ENCODE peak calls at places on chromosomes 13 and 19, in seven cellular contexts. N is ovary, D is A549, P is tibial nerve, T is sigmoid colon, O is upper lobe of left lung, H is suprapubic skin. K is an unnamed sample.

GRCh38 chr13:113875829-113876228 is 12.0 kb upstream of the GAS6 start:
- DNase-seq in H (no peak), T (no peak), P (no peak), O (no peak), N (no peak), D (no peak), K (no peak)

GRCh38 chr19:10915511-10916091 is 12.8 kb downstream of the YIPF2 start:
- DNase-seq in N (no peak), H (peak; percentile 90), O (peak; percentile 79), D (no peak), T (no peak), P (peak; percentile 57), K (peak; percentile 38)

GRCh38 chr13:37129867-37130266 is 24.4 kb upstream of the CSNK1A1L start:
- DNase-seq in H (no peak), O (no peak), P (no peak), D (no peak), T (no peak), N (no peak), K (no peak)

GRCh38 chr13:28528848-28529247 is 33.9 kb upstream of the FLT1 start:
- DNase-seq in N (no peak), P (no peak), T (no peak), D (no peak), H (no peak), O (no peak), K (no peak)

GRCh38 chr13:112702341-112702982 is 12.6 kb downstream of the ATP11A start:
- DNase-seq in H (no peak), O (peak; percentile 72), T (peak; percentile 44), N (peak; percentile 12), D (no peak), P (no peak), K (peak; percentile 19)

GRCh38 chr13:38979891-38980627 is 10.6 kb downstream of the STOML3 start:
- DNase-seq in H (no peak), D (no peak), O (no peak), P (peak; percentile 22), N (no peak), T (peak; percentile 88), K (no peak)

GRCh38 chr19:35268546-35269424 is at the start of gene USF2:
- DNase-seq in T (peak; percentile 89), O (peak; percentile 92), N (peak; percentile 79), H (no peak), P (no peak), D (peak; percentile 97), K (peak; percentile 78)

GRCh38 chr19:16588089-16588823 is 16.0 kb upstream of the SLC35E1 start:
- DNase-seq in T (no peak), D (no peak), O (peak; percentile 79), P (no peak), N (no peak), H (no peak), K (no peak)

GRCh38 chr13:35279500-35279899 is 197.0 kb downstream of the MAB21L1 start:
- DNase-seq in D (no peak), T (no peak), H (no peak), N (no peak), O (no peak), P (no peak), K (no peak)

GRCh38 chr13:27920677-27921420 is 1.0 kb downstream of the PDX1 start:
- DNase-seq in N (no peak), O (peak; percentile 80), H (no peak), P (no peak), D (peak; percentile 11), T (no peak), K (no peak)

GRCh38 chr19:3642987-3643386 is 16.4 kb upstream of the CACTIN start:
- DNase-seq in T (no peak), D (no peak), P (no peak), N (no peak), H (no peak), O (peak; percentile 84), K (no peak)

GRCh38 chr13:93547886-93548285 is 321.3 kb downstream of the GPC6 start:
- DNase-seq in T (no peak), P (no peak), N (no peak), O (no peak), H (no peak), D (no peak), K (no peak)

GRCh38 chr19:1866693-1867358 is 3.4 kb upstream of the KLF16 start:
- DNase-seq in T (no peak), O (no peak), N (no peak), D (no peak), H (no peak), P (no peak), K (no peak)

GRCh38 chr19:15945301-15945700 is 3.5 kb upstream of the OR10H4 start:
- DNase-seq in O (no peak), T (no peak), H (no peak), P (no peak), D (no peak), N (no peak), K (no peak)

GRCh38 chr13:28327761-28328607 is 166.9 kb downstream of the FLT1 start:
- DNase-seq in H (no peak), T (no peak), D (no peak), O (no peak), N (no peak), P (no peak), K (no peak)

GRCh38 chr13:24199016-24199415 is 38.5 kb downstream of the SPATA13 start:
- DNase-seq in D (no peak), P (no peak), O (no peak), N (no peak), T (peak; percentile 85), H (no peak), K (no peak)

GRCh38 chr19:12782174-12782423 is 6.7 kb upstream of the HOOK2 start:
- DNase-seq in N (no peak), O (no peak), T (no peak), H (no peak), P (no peak), D (no peak), K (no peak)

GRCh38 chr13:61149333-61149730 is 266.3 kb downstream of the PCDH20 start:
- DNase-seq in T (no peak), D (no peak), H (no peak), P (no peak), O (no peak), N (no peak), K (no peak)

GRCh38 chr19:48330012-48330681 is 4.8 kb downstream of the EMP3 start:
- DNase-seq in H (no peak), P (peak; percentile 28), O (peak; percentile 93), T (peak; percentile 89), N (peak; percentile 71), D (no peak), K (peak; percentile 86)

GRCh38 chr19:54576411-54576976 is 2.9 kb downstream of the LILRA2 start:
- DNase-seq in H (no peak), P (no peak), T (no peak), N (no peak), O (no peak), D (no peak), K (no peak)

GRCh38 chr19:6767357-6768235 is at the start of gene SH2D3A:
- DNase-seq in N (peak; percentile 37), H (peak; percentile 92), P (no peak), O (peak; percentile 97), D (peak; percentile 77), T (peak; percentile 70), K (peak; percentile 96)

GRCh38 chr19:4742717-4743646 is 19.3 kb upstream of the DPP9 start:
- DNase-seq in P (no peak), O (no peak), H (no peak), T (no peak), D (no peak), N (no peak), K (no peak)
- TF ChIP-seq EP300 in P (no peak), O (no peak), H (no peak), T (no peak), D (no peak), N (no peak), K (no peak)

GRCh38 chr13:102018716-102019115 is 383.1 kb downstream of the FGF14 start:
- DNase-seq in N (no peak), T (no peak), O (no peak), D (no peak), P (no peak), H (no peak), K (no peak)
- TF ChIP-seq EP300 in N (no peak), T (no peak), O (no peak), D (no peak), P (no peak), H (no peak), K (no peak)

GRCh38 chr19:32498641-32499200 is 82.3 kb upstream of the PDCD5 start:
- DNase-seq in O (no peak), N (no peak), H (no peak), D (no peak), P (no peak), T (no peak), K (no peak)
- TF ChIP-seq EP300 in O (no peak), N (no peak), H (no peak), D (no peak), P (no peak), T (no peak), K (no peak)

GRCh38 chr19:51470966-51471365 is 7.4 kb upstream of the CEACAM18 start:
- DNase-seq in D (no peak), N (no peak), P (no peak), T (no peak), H (no peak), O (no peak), K (no peak)
- TF ChIP-seq EP300 in D (no peak), N (no peak), P (no peak), T (no peak), H (no peak), O (no peak), K (no peak)